ENCODE peak calls at places on chromosomes 4 and X, in seven cellular contexts. A, R, I, X, P, M and O are unnamed samples.

GRCh38 chr4:185201983-185202962 is 1.5 kb downstream of the CFAP97 start:
- DNase-seq in A (no peak), R (no peak), I (no peak), X (peak), P (no peak), M (peak), O (no peak)

GRCh38 chr4:15776871-15777648 is 1.1 kb upstream of the CD38 start:
- DNase-seq in A (no peak), R (no peak), I (no peak), X (no peak), P (no peak), M (no peak), O (no peak)

GRCh38 chr4:1985287-1985686 is 23.5 kb downstream of the NELFA start:
- DNase-seq in A (no peak), R (no peak), I (no peak), X (no peak), P (no peak), M (no peak), O (no peak)

GRCh38 chr4:75254745-75255144 is 259.5 kb downstream of the RCHY1 start:
- DNase-seq in A (no peak), R (no peak), I (no peak), X (no peak), P (no peak), M (peak), O (no peak)

GRCh38 chrX:133380882-133381619 is 34.2 kb downstream of the GPC4 start:
- DNase-seq in A (no peak), R (no peak), I (no peak), X (no peak), P (no peak), M (no peak), O (no peak)

GRCh38 chr4:54959656-54960055 is 165.7 kb downstream of the KDR start:
- DNase-seq in A (no peak), R (no peak), I (peak), X (peak), P (no peak), M (peak), O (peak)

GRCh38 chr4:172982151-172982590 is 186.4 kb upstream of the GALNT7 start:
- DNase-seq in A (no peak), R (peak), I (peak), X (peak), P (peak), M (peak), O (peak)

GRCh38 chrX:13463608-13464007 is 105.8 kb upstream of the EGFL6 start:
- DNase-seq in A (no peak), R (peak), I (peak), X (peak), P (peak), M (peak), O (peak)

GRCh38 chrX:11564546-11564945 is 101.2 kb downstream of the ARHGAP6 start:
- DNase-seq in A (no peak), R (no peak), I (no peak), X (no peak), P (no peak), M (no peak), O (no peak)

GRCh38 chr4:140743194-140743931 is 12.8 kb downstream of the TBC1D9 start:
- DNase-seq in A (peak), R (peak), I (no peak), X (peak), P (no peak), M (peak), O (peak)

GRCh38 chrX:110759785-110760184 is 35.8 kb downstream of the CHRDL1 start:
- DNase-seq in A (no peak), R (peak), I (no peak), X (peak), P (no peak), M (no peak), O (peak)

GRCh38 chrX:17848545-17849265 is 12.4 kb downstream of the RAI2 start:
- DNase-seq in A (no peak), R (no peak), I (no peak), X (no peak), P (no peak), M (no peak), O (no peak)

GRCh38 chrX:30150196-30150895 is 65.0 kb upstream of the MAGEB2 start:
- DNase-seq in A (no peak), R (peak), I (no peak), X (no peak), P (no peak), M (no peak), O (no peak)

GRCh38 chrX:1720826-1721225 is 106.0 kb downstream of the ASMT start:
- DNase-seq in A (no peak), R (no peak), I (no peak), X (no peak), P (no peak), M (no peak), O (no peak)

GRCh38 chr4:99811850-99812249 is 4.8 kb upstream of the DAPP1 start:
- DNase-seq in A (peak), R (peak), I (no peak), X (peak), P (no peak), M (peak), O (peak)

GRCh38 chr4:36676139-36677050 is 395.0 kb downstream of the DTHD1 start:
- DNase-seq in A (no peak), R (no peak), I (no peak), X (peak), P (no peak), M (peak), O (peak)

GRCh38 chr4:21656832-21657231 is 291.7 kb downstream of the KCNIP4 start:
- DNase-seq in A (no peak), R (peak), I (peak), X (peak), P (no peak), M (peak), O (peak)

GRCh38 chrX:87621697-87622096 is 104.1 kb downstream of the KLHL4 start:
- DNase-seq in A (no peak), R (no peak), I (no peak), X (peak), P (no peak), M (peak), O (peak)

GRCh38 chr4:16029329-16029728 is 54.5 kb downstream of the PROM1 start:
- DNase-seq in A (no peak), R (no peak), I (peak), X (peak), P (no peak), M (peak), O (peak)

GRCh38 chrX:37350034-37350365 is 836 bp downstream of the PRRG1 start:
- DNase-seq in A (no peak), R (peak), I (no peak), X (peak), P (no peak), M (peak), O (peak)

GRCh38 chr4:38111024-38111423 is 150.8 kb downstream of the PTTG2 start:
- DNase-seq in A (no peak), R (no peak), I (no peak), X (no peak), P (no peak), M (no peak), O (no peak)

GRCh38 chr4:112552668-112553067 is 36.7 kb upstream of the NEUROG2 start:
- DNase-seq in A (no peak), R (peak), I (peak), X (peak), P (no peak), M (peak), O (peak)

GRCh38 chrX:40258909-40259308 is 161.2 kb upstream of the BCOR start:
- DNase-seq in A (no peak), R (no peak), I (no peak), X (no peak), P (no peak), M (no peak), O (no peak)

GRCh38 chr4:71872221-71872620 is 88.3 kb upstream of the GC start:
- DNase-seq in A (no peak), R (peak), I (no peak), X (no peak), P (no peak), M (no peak), O (no peak)

GRCh38 chr4:170009291-170009690 is 16.9 kb downstream of the MFAP3L start:
- DNase-seq in A (no peak), R (no peak), I (no peak), X (no peak), P (no peak), M (no peak), O (no peak)

GRCh38 chr4:141177171-141177570 is 43.5 kb upstream of the ZNF330 start:
- DNase-seq in A (no peak), R (no peak), I (no peak), X (no peak), P (no peak), M (no peak), O (no peak)

GRCh38 chrX:73830489-73831414 is 267.8 kb downstream of the CHIC1 start:
- DNase-seq in A (no peak), R (no peak), I (no peak), X (no peak), P (no peak), M (no peak), O (no peak)

GRCh38 chr4:158578476-158578875 is 56.8 kb downstream of the RXFP1 start:
- DNase-seq in A (no peak), R (peak), I (no peak), X (peak), P (no peak), M (peak), O (peak)

GRCh38 chrX:71492086-71493065 is 40.5 kb upstream of the OGT start:
- DNase-seq in A (no peak), R (peak), I (no peak), X (peak), P (no peak), M (peak), O (peak)

GRCh38 chrX:22800360-22800759 is 199.4 kb upstream of the DDX53 start:
- DNase-seq in A (no peak), R (peak), I (peak), X (peak), P (peak), M (peak), O (peak)

GRCh38 chr4:87624698-87625097 is 16.4 kb downstream of the DSPP start:
- DNase-seq in A (no peak), R (no peak), I (no peak), X (no peak), P (no peak), M (no peak), O (no peak)

GRCh38 chr4:147526272-147526654 is 45.4 kb downstream of the EDNRA start:
- DNase-seq in A (peak), R (no peak), I (no peak), X (no peak), P (no peak), M (no peak), O (no peak)

GRCh38 chr4:74682567-74683359 is 111.6 kb downstream of the BTC start:
- DNase-seq in A (peak), R (peak), I (peak), X (peak), P (peak), M (peak), O (peak)

GRCh38 chr4:97912151-97912550 is 231.1 kb downstream of the STPG2 start:
- DNase-seq in A (no peak), R (no peak), I (no peak), X (no peak), P (no peak), M (no peak), O (no peak)

GRCh38 chr4:97917115-97917514 is 226.2 kb downstream of the STPG2 start:
- DNase-seq in A (no peak), R (no peak), I (no peak), X (no peak), P (no peak), M (no peak), O (no peak)

GRCh38 chr4:97910005-97910404 is 233.3 kb downstream of the STPG2 start:
- DNase-seq in A (peak), R (no peak), I (no peak), X (no peak), P (no peak), M (no peak), O (no peak)

GRCh38 chr4:97911236-97911906 is 231.9 kb downstream of the STPG2 start:
- DNase-seq in A (peak), R (no peak), I (no peak), X (no peak), P (no peak), M (no peak), O (no peak)
- TF ChIP-seq CTCF in A (peak), R (no peak), I (no peak), X (no peak), P (no peak), M (no peak), O (no peak)

DNA sequence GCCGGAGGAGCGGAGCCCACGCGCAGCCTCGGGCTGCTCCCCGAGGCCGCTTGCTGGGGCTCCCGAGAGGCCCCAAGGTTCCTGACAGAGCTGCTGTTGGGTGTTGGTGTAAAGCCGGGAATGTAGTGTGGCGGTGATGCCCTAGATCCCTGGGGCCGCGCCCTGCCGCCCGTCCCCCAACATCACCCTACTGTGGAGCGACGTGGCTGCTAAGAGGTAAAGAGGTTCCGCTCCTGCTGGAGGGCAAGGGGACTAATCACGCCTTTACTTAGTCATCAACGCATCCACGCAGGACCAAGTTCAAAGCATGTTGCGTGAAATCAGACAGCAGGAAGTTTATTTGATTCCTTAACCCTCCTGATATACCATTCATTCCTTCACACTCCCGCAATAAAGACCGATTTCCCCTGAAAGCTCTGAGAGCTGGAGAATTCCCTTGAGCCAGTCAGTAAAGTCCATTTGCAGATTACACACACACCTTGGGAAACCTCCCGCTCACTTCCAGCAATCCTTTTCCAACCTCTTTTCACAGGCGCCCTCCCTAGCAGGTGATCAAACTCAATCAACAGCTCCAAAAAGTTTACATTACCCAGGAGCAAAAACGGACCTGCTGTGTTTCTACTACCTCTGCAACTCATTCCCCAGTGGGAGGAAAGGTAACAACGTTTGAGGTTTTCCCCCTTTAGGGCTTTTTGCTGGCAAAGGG is 578 bp upstream of the GABRA2 start:
- DNase-seq in A (peak), R (no peak), I (no peak), X (no peak), P (no peak), M (no peak), O (no peak)
- H3K4me3 ChIP-seq in A (peak), R (no peak), I (no peak), X (no peak), P (peak), M (peak), O (no peak)

GRCh38 chr4:4256799-4257198 is 8.8 kb upstream of the TMEM128 start:
- DNase-seq in A (peak), R (peak), I (no peak), X (no peak), P (no peak), M (no peak), O (no peak)
- TF ChIP-seq CTCF in A (no peak), R (no peak), I (no peak), X (no peak), P (no peak), M (no peak), O (no peak)

DNA sequence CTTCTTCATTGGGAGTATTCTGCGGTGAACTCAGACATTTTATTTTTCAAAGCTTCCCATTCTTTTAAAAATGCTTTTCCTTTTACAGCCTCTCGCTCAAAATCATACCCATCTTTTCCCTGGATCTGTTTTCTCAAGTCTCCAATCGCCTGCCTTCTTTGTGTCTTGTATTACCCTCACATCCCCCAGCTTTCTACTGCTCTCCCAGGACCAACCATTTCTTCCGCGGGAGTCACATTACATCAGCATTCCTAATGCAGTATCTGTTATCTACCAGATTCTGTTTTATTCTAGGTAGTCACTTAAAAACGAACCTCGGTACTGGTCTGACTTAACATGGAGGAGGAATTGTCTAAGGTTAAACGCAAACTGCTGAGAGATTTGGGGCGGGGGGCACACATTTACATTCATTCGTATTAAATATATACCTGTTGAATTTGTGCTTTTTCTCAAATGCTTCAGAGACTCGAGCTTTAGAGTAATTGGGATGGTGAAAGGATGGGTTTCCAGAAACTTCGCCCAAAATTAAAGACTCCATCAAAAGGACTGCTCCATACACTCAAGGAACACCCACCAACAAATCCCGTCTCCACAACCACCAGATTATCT is 493 bp upstream of the UCHL1 start:
- DNase-seq in A (peak), R (no peak), I (no peak), X (peak), P (no peak), M (peak), O (peak)
- H3K4me3 ChIP-seq in A (peak), R (no peak), I (peak), X (peak), P (peak), M (peak), O (peak)

GRCh38 chr4:52889354-52889753 is 27.2 kb downstream of the RASL11B start:
- DNase-seq in A (no peak), R (no peak), I (no peak), X (no peak), P (no peak), M (no peak), O (no peak)
- TF ChIP-seq CTCF in A (no peak), R (no peak), I (no peak), X (no peak), P (no peak), M (no peak), O (no peak)

DNA sequence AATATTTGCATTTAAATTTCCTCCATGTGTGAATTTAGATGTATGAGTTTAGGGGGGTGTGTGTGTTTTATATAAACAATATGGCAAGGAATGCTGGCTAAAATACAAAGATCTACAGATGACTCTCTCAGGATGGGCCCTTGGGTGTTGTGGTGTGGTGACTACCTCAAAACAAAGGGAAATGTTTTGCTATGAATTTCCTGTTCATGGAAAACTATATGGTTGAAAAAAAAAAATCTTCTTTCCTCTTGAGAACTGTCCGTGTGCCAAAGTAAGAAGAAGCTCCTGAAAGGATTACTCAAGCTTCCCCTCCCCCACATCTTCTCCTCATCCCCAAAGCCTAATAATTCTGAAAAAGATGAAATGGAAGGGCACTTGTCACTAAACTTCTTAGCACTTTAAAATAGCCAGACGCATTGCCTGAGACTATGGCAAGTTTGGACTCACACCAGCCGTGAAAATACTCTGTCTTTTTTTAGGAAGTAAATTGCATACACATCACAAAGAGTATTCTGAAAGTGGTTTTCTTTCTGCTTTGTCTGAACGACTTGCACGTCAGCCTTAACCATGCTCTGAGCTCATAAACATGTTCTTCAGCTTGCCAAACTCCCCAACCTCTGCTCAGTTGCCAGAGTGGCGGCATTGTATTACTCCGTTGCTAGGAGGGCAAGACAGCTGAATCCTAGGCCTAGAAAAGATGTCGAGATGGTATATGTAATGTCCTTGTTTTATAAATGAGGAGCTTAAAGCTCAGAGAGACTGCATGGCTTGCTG is 250.4 kb upstream of the JADE1 start:
- DNase-seq in A (no peak), R (no peak), I (no peak), X (peak), P (no peak), M (peak), O (peak)
- H3K4me3 ChIP-seq in A (no peak), R (no peak), I (no peak), X (no peak), P (no peak), M (no peak), O (no peak)